ENCODE peak calls at places on chromosomes 5 and 9, in nine cellular contexts. One of them, this sample, is unnamed.

GRCh38 chr9:123925161-123925560 is 4.8 kb downstream of the DENND1A start:
- DNase-seq in astrocyte: no peak
- DNase-seq in transverse colon: no peak
- DNase-seq in fibroblast of the aortic adventitia: no peak
- DNase-seq in neural progenitor cell: no peak
- DNase-seq in heart right ventricle: no peak
- DNase-seq in AG10803: no peak
- DNase-seq in effector memory CD4-positive, alpha-beta T cell: no peak
- DNase-seq in endodermal cell: no peak
- DNase-seq in this sample: no peak

GRCh38 chr5:22465177-22465576 is 388.0 kb downstream of the CDH12 start:
- DNase-seq in AG10803: no peak
- DNase-seq in astrocyte: no peak
- DNase-seq in heart right ventricle: no peak
- DNase-seq in transverse colon: no peak
- DNase-seq in neural progenitor cell: no peak
- DNase-seq in effector memory CD4-positive, alpha-beta T cell: no peak
- DNase-seq in endodermal cell: no peak
- DNase-seq in fibroblast of the aortic adventitia: no peak
- DNase-seq in this sample: no peak

GRCh38 chr5:71830626-71831539 is 111.8 kb downstream of the CARTPT start:
- DNase-seq in AG10803: peak
- DNase-seq in transverse colon: peak
- DNase-seq in astrocyte: peak
- DNase-seq in fibroblast of the aortic adventitia: peak
- DNase-seq in neural progenitor cell: no peak
- DNase-seq in effector memory CD4-positive, alpha-beta T cell: no peak
- DNase-seq in heart right ventricle: peak
- DNase-seq in endodermal cell: no peak
- DNase-seq in this sample: peak

GRCh38 chr5:37495210-37495609 is 116.1 kb downstream of the WDR70 start:
- DNase-seq in endodermal cell: no peak
- DNase-seq in AG10803: peak
- DNase-seq in fibroblast of the aortic adventitia: peak
- DNase-seq in neural progenitor cell: no peak
- DNase-seq in astrocyte: peak
- DNase-seq in heart right ventricle: no peak
- DNase-seq in transverse colon: no peak
- DNase-seq in effector memory CD4-positive, alpha-beta T cell: no peak
- DNase-seq in this sample: no peak

GRCh38 chr5:34616665-34617064 is 39.5 kb upstream of the RAI14 start:
- DNase-seq in endodermal cell: no peak
- DNase-seq in AG10803: no peak
- DNase-seq in neural progenitor cell: no peak
- DNase-seq in fibroblast of the aortic adventitia: no peak
- DNase-seq in astrocyte: no peak
- DNase-seq in heart right ventricle: no peak
- DNase-seq in effector memory CD4-positive, alpha-beta T cell: no peak
- DNase-seq in transverse colon: no peak
- DNase-seq in this sample: no peak

GRCh38 chr5:66138572-66139116 is 5.5 kb upstream of the SREK1 start:
- DNase-seq in effector memory CD4-positive, alpha-beta T cell: no peak
- DNase-seq in fibroblast of the aortic adventitia: no peak
- DNase-seq in neural progenitor cell: no peak
- DNase-seq in AG10803: no peak
- DNase-seq in endodermal cell: no peak
- DNase-seq in astrocyte: no peak
- DNase-seq in transverse colon: no peak
- DNase-seq in heart right ventricle: no peak
- DNase-seq in this sample: no peak

GRCh38 chr5:103035701-103036100 is 84.2 kb downstream of the GIN1 start:
- DNase-seq in AG10803: peak
- DNase-seq in heart right ventricle: no peak
- DNase-seq in neural progenitor cell: no peak
- DNase-seq in transverse colon: no peak
- DNase-seq in effector memory CD4-positive, alpha-beta T cell: no peak
- DNase-seq in astrocyte: no peak
- DNase-seq in endodermal cell: no peak
- DNase-seq in fibroblast of the aortic adventitia: no peak
- DNase-seq in this sample: no peak

GRCh38 chr9:114285166-114285867 is 37.6 kb upstream of the ORM1 start:
- DNase-seq in heart right ventricle: no peak
- DNase-seq in transverse colon: no peak
- DNase-seq in neural progenitor cell: peak
- DNase-seq in effector memory CD4-positive, alpha-beta T cell: no peak
- DNase-seq in endodermal cell: peak
- DNase-seq in AG10803: peak
- DNase-seq in fibroblast of the aortic adventitia: peak
- DNase-seq in astrocyte: peak
- DNase-seq in this sample: peak

GRCh38 chr9:124853605-124854143 is 414 bp downstream of the WDR38 start:
- DNase-seq in endodermal cell: no peak
- DNase-seq in AG10803: no peak
- DNase-seq in transverse colon: no peak
- DNase-seq in fibroblast of the aortic adventitia: no peak
- DNase-seq in neural progenitor cell: no peak
- DNase-seq in heart right ventricle: no peak
- DNase-seq in effector memory CD4-positive, alpha-beta T cell: no peak
- DNase-seq in astrocyte: no peak
- DNase-seq in this sample: no peak

GRCh38 chr5:132427285-132428146 is 58.0 kb downstream of the SLC22A5 start:
- DNase-seq in transverse colon: peak
- DNase-seq in heart right ventricle: peak
- DNase-seq in endodermal cell: peak
- DNase-seq in effector memory CD4-positive, alpha-beta T cell: peak
- DNase-seq in AG10803: peak
- DNase-seq in fibroblast of the aortic adventitia: no peak
- DNase-seq in astrocyte: no peak
- DNase-seq in neural progenitor cell: no peak
- DNase-seq in this sample: no peak

GRCh38 chr5:132428147-132428482 is 58.6 kb downstream of the SLC22A5 start:
- DNase-seq in fibroblast of the aortic adventitia: no peak
- DNase-seq in endodermal cell: no peak
- DNase-seq in heart right ventricle: no peak
- DNase-seq in effector memory CD4-positive, alpha-beta T cell: no peak
- DNase-seq in neural progenitor cell: no peak
- DNase-seq in AG10803: no peak
- DNase-seq in astrocyte: no peak
- DNase-seq in transverse colon: no peak
- DNase-seq in this sample: no peak

GRCh38 chr5:132425009-132425937 is 55.8 kb downstream of the SLC22A5 start:
- DNase-seq in heart right ventricle: no peak
- DNase-seq in AG10803: peak
- DNase-seq in effector memory CD4-positive, alpha-beta T cell: peak
- DNase-seq in neural progenitor cell: no peak
- DNase-seq in astrocyte: peak
- DNase-seq in endodermal cell: no peak
- DNase-seq in fibroblast of the aortic adventitia: peak
- DNase-seq in transverse colon: peak
- DNase-seq in this sample: no peak

GRCh38 chr5:132425975-132426524 is 56.5 kb downstream of the SLC22A5 start:
- DNase-seq in heart right ventricle: no peak
- DNase-seq in effector memory CD4-positive, alpha-beta T cell: no peak
- DNase-seq in astrocyte: no peak
- DNase-seq in neural progenitor cell: no peak
- DNase-seq in transverse colon: no peak
- DNase-seq in endodermal cell: no peak
- DNase-seq in fibroblast of the aortic adventitia: no peak
- DNase-seq in AG10803: no peak
- DNase-seq in this sample: no peak

GRCh38 chr5:132426525-132427138 is 57.1 kb downstream of the SLC22A5 start:
- DNase-seq in astrocyte: peak
- DNase-seq in AG10803: peak
- DNase-seq in endodermal cell: peak
- DNase-seq in fibroblast of the aortic adventitia: peak
- DNase-seq in effector memory CD4-positive, alpha-beta T cell: peak
- DNase-seq in transverse colon: peak
- DNase-seq in heart right ventricle: peak
- DNase-seq in neural progenitor cell: peak
- DNase-seq in this sample: peak
- H3K4me3 ChIP-seq in astrocyte: peak
- H3K4me3 ChIP-seq in AG10803: peak
- H3K4me3 ChIP-seq in endodermal cell: no peak
- H3K4me3 ChIP-seq in fibroblast of the aortic adventitia: peak
- H3K4me3 ChIP-seq in effector memory CD4-positive, alpha-beta T cell: peak
- H3K4me3 ChIP-seq in transverse colon: no peak
- H3K4me3 ChIP-seq in heart right ventricle: no peak
- H3K4me3 ChIP-seq in neural progenitor cell: no peak
- H3K4me3 ChIP-seq in this sample: peak

GRCh38 chr9:34579097-34579818 is 10.3 kb downstream of the CNTFR start:
- DNase-seq in neural progenitor cell: peak
- DNase-seq in effector memory CD4-positive, alpha-beta T cell: no peak
- DNase-seq in heart right ventricle: no peak
- DNase-seq in fibroblast of the aortic adventitia: no peak
- DNase-seq in transverse colon: peak
- DNase-seq in astrocyte: no peak
- DNase-seq in endodermal cell: no peak
- DNase-seq in AG10803: no peak
- DNase-seq in this sample: no peak
- H3K4me3 ChIP-seq in neural progenitor cell: peak
- H3K4me3 ChIP-seq in effector memory CD4-positive, alpha-beta T cell: no peak
- H3K4me3 ChIP-seq in heart right ventricle: no peak
- H3K4me3 ChIP-seq in fibroblast of the aortic adventitia: no peak
- H3K4me3 ChIP-seq in transverse colon: no peak
- H3K4me3 ChIP-seq in astrocyte: no peak
- H3K4me3 ChIP-seq in endodermal cell: no peak
- H3K4me3 ChIP-seq in AG10803: no peak
- H3K4me3 ChIP-seq in this sample: no peak

GRCh38 chr5:81019748-81020147 is 59.6 kb downstream of the RASGRF2 start:
- DNase-seq in fibroblast of the aortic adventitia: no peak
- DNase-seq in endodermal cell: no peak
- DNase-seq in effector memory CD4-positive, alpha-beta T cell: no peak
- DNase-seq in transverse colon: no peak
- DNase-seq in neural progenitor cell: no peak
- DNase-seq in astrocyte: no peak
- DNase-seq in AG10803: no peak
- DNase-seq in heart right ventricle: no peak
- DNase-seq in this sample: no peak
- H3K4me3 ChIP-seq in fibroblast of the aortic adventitia: no peak
- H3K4me3 ChIP-seq in endodermal cell: no peak
- H3K4me3 ChIP-seq in effector memory CD4-positive, alpha-beta T cell: no peak
- H3K4me3 ChIP-seq in transverse colon: no peak
- H3K4me3 ChIP-seq in neural progenitor cell: no peak
- H3K4me3 ChIP-seq in astrocyte: no peak
- H3K4me3 ChIP-seq in AG10803: no peak
- H3K4me3 ChIP-seq in heart right ventricle: no peak
- H3K4me3 ChIP-seq in this sample: no peak

GRCh38 chr5:93602261-93603149 is 19.5 kb downstream of the NR2F1 start:
- DNase-seq in effector memory CD4-positive, alpha-beta T cell: no peak
- DNase-seq in endodermal cell: peak
- DNase-seq in astrocyte: no peak
- DNase-seq in fibroblast of the aortic adventitia: no peak
- DNase-seq in neural progenitor cell: peak
- DNase-seq in heart right ventricle: no peak
- DNase-seq in transverse colon: no peak
- DNase-seq in AG10803: no peak
- DNase-seq in this sample: no peak
- H3K4me3 ChIP-seq in effector memory CD4-positive, alpha-beta T cell: no peak
- H3K4me3 ChIP-seq in endodermal cell: peak
- H3K4me3 ChIP-seq in astrocyte: peak
- H3K4me3 ChIP-seq in fibroblast of the aortic adventitia: no peak
- H3K4me3 ChIP-seq in neural progenitor cell: no peak
- H3K4me3 ChIP-seq in heart right ventricle: no peak
- H3K4me3 ChIP-seq in transverse colon: no peak
- H3K4me3 ChIP-seq in AG10803: no peak
- H3K4me3 ChIP-seq in this sample: peak

DNA sequence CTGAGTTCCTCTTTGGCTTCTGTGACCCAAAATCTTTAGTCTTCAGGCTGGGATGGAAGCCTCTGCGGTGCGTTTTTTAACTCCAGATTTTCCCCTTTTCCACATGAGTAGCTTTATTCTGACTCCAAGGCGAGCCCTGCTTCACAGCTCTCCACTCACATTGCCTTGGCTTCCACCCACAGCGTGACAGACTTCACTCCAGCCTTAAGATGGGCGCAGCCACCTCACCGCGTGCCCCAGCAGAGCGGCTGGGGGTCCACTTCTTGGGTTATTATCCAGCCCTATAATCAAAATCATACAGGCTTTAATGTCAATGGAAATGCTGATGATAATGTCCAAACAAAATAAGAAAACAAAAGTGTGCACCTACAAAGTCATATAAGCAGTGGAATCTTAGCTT is 1.2 kb downstream of the EXOC3 start:
- DNase-seq in AG10803: no peak
- DNase-seq in heart right ventricle: peak
- DNase-seq in neural progenitor cell: no peak
- DNase-seq in astrocyte: no peak
- DNase-seq in transverse colon: peak
- DNase-seq in fibroblast of the aortic adventitia: no peak
- DNase-seq in effector memory CD4-positive, alpha-beta T cell: no peak
- DNase-seq in endodermal cell: peak
- DNase-seq in this sample: no peak
- H3K4me3 ChIP-seq in AG10803: peak
- H3K4me3 ChIP-seq in heart right ventricle: no peak
- H3K4me3 ChIP-seq in neural progenitor cell: peak
- H3K4me3 ChIP-seq in astrocyte: no peak
- H3K4me3 ChIP-seq in transverse colon: peak
- H3K4me3 ChIP-seq in fibroblast of the aortic adventitia: peak
- H3K4me3 ChIP-seq in effector memory CD4-positive, alpha-beta T cell: peak
- H3K4me3 ChIP-seq in endodermal cell: peak
- H3K4me3 ChIP-seq in this sample: peak

DNA sequence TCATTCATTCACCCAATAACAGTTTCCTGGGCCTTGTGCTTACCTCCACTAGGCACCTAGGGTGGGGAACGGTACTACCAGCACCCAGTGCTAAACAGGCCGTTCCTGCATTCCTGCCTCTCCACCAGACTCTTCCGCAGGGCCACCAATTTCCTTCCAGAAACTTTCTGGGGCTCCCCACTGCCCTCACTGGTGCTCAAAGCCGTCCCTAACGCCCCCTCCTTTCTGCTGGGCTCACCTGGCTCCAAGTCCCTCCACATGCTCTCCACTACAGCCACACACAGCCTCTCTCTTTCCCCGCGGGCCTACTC is 1.4 kb downstream of the PHF19 start:
- DNase-seq in heart right ventricle: no peak
- DNase-seq in AG10803: no peak
- DNase-seq in transverse colon: no peak
- DNase-seq in neural progenitor cell: no peak
- DNase-seq in effector memory CD4-positive, alpha-beta T cell: no peak
- DNase-seq in astrocyte: no peak
- DNase-seq in fibroblast of the aortic adventitia: no peak
- DNase-seq in endodermal cell: no peak
- DNase-seq in this sample: no peak
- H3K4me3 ChIP-seq in heart right ventricle: no peak
- H3K4me3 ChIP-seq in AG10803: peak
- H3K4me3 ChIP-seq in transverse colon: peak
- H3K4me3 ChIP-seq in neural progenitor cell: peak
- H3K4me3 ChIP-seq in effector memory CD4-positive, alpha-beta T cell: peak
- H3K4me3 ChIP-seq in astrocyte: peak
- H3K4me3 ChIP-seq in fibroblast of the aortic adventitia: peak
- H3K4me3 ChIP-seq in endodermal cell: peak
- H3K4me3 ChIP-seq in this sample: peak